ENCODE peak calls at places on chromosomes 11 and 22, in eight cellular contexts. One of them, this sample, is unnamed.

GRCh38 chr11:38476808-38477565 is 1879.0 kb upstream of the RAG2 start:
- DNase-seq in GM23248: no peak
- DNase-seq in epithelial cell of esophagus: peak
- DNase-seq in activated CD4-positive, CD25-positive, alpha-beta regulatory T cell: no peak
- DNase-seq in psoas muscle: no peak
- DNase-seq in mesenteric fat pad: no peak
- DNase-seq in ovary: no peak
- DNase-seq in A549: no peak
- DNase-seq in this sample: no peak

GRCh38 chr11:40732107-40732506 is 727.3 kb downstream of the LRRC4C start:
- DNase-seq in ovary: no peak
- DNase-seq in GM23248: no peak
- DNase-seq in A549: no peak
- DNase-seq in epithelial cell of esophagus: no peak
- DNase-seq in activated CD4-positive, CD25-positive, alpha-beta regulatory T cell: no peak
- DNase-seq in mesenteric fat pad: no peak
- DNase-seq in psoas muscle: no peak
- DNase-seq in this sample: no peak

GRCh38 chr11:122201126-122201525 is 85.1 kb upstream of the BLID start:
- DNase-seq in mesenteric fat pad: no peak
- DNase-seq in GM23248: no peak
- DNase-seq in A549: no peak
- DNase-seq in epithelial cell of esophagus: no peak
- DNase-seq in activated CD4-positive, CD25-positive, alpha-beta regulatory T cell: no peak
- DNase-seq in ovary: no peak
- DNase-seq in psoas muscle: no peak
- DNase-seq in this sample: no peak

GRCh38 chr11:71998649-71999310 is at the start of gene IL18BP:
- DNase-seq in activated CD4-positive, CD25-positive, alpha-beta regulatory T cell: peak
- DNase-seq in epithelial cell of esophagus: no peak
- DNase-seq in mesenteric fat pad: no peak
- DNase-seq in ovary: no peak
- DNase-seq in A549: no peak
- DNase-seq in psoas muscle: no peak
- DNase-seq in GM23248: no peak
- DNase-seq in this sample: no peak

GRCh38 chr11:66853242-66854229 is 3.3 kb upstream of the LRFN4 start:
- DNase-seq in epithelial cell of esophagus: no peak
- DNase-seq in GM23248: no peak
- DNase-seq in activated CD4-positive, CD25-positive, alpha-beta regulatory T cell: no peak
- DNase-seq in ovary: no peak
- DNase-seq in psoas muscle: peak
- DNase-seq in A549: no peak
- DNase-seq in mesenteric fat pad: no peak
- DNase-seq in this sample: no peak

GRCh38 chr11:5258543-5259262 is 4.1 kb upstream of the HBG2 start:
- DNase-seq in psoas muscle: no peak
- DNase-seq in ovary: no peak
- DNase-seq in A549: no peak
- DNase-seq in epithelial cell of esophagus: peak
- DNase-seq in GM23248: no peak
- DNase-seq in activated CD4-positive, CD25-positive, alpha-beta regulatory T cell: no peak
- DNase-seq in mesenteric fat pad: no peak
- DNase-seq in this sample: no peak

GRCh38 chr22:46239261-46240048 is 10.6 kb downstream of the CDPF1 start:
- DNase-seq in epithelial cell of esophagus: no peak
- DNase-seq in A549: no peak
- DNase-seq in psoas muscle: no peak
- DNase-seq in activated CD4-positive, CD25-positive, alpha-beta regulatory T cell: no peak
- DNase-seq in mesenteric fat pad: peak
- DNase-seq in GM23248: no peak
- DNase-seq in ovary: no peak
- DNase-seq in this sample: no peak

GRCh38 chr22:44362249-44363040 is 49.7 kb upstream of the SHISAL1 start:
- DNase-seq in mesenteric fat pad: no peak
- DNase-seq in activated CD4-positive, CD25-positive, alpha-beta regulatory T cell: no peak
- DNase-seq in A549: no peak
- DNase-seq in epithelial cell of esophagus: no peak
- DNase-seq in GM23248: no peak
- DNase-seq in ovary: peak
- DNase-seq in psoas muscle: peak
- DNase-seq in this sample: no peak

GRCh38 chr11:10669258-10670033 is 24.1 kb downstream of the IRAG1 start:
- DNase-seq in psoas muscle: no peak
- DNase-seq in ovary: no peak
- DNase-seq in GM23248: peak
- DNase-seq in epithelial cell of esophagus: no peak
- DNase-seq in activated CD4-positive, CD25-positive, alpha-beta regulatory T cell: no peak
- DNase-seq in mesenteric fat pad: no peak
- DNase-seq in A549: peak
- DNase-seq in this sample: peak

GRCh38 chr11:93189462-93189861 is 8.3 kb downstream of the SLC36A4 start:
- DNase-seq in ovary: no peak
- DNase-seq in epithelial cell of esophagus: no peak
- DNase-seq in activated CD4-positive, CD25-positive, alpha-beta regulatory T cell: no peak
- DNase-seq in mesenteric fat pad: no peak
- DNase-seq in GM23248: no peak
- DNase-seq in psoas muscle: no peak
- DNase-seq in A549: no peak
- DNase-seq in this sample: no peak

GRCh38 chr11:14380947-14381555 is 22.1 kb upstream of the RRAS2 start:
- DNase-seq in ovary: peak
- DNase-seq in GM23248: peak
- DNase-seq in epithelial cell of esophagus: peak
- DNase-seq in psoas muscle: peak
- DNase-seq in activated CD4-positive, CD25-positive, alpha-beta regulatory T cell: peak
- DNase-seq in A549: peak
- DNase-seq in mesenteric fat pad: peak
- DNase-seq in this sample: no peak

GRCh38 chr11:7031346-7031957 is 11.2 kb downstream of the NLRP14 start:
- DNase-seq in epithelial cell of esophagus: no peak
- DNase-seq in activated CD4-positive, CD25-positive, alpha-beta regulatory T cell: no peak
- DNase-seq in A549: no peak
- DNase-seq in GM23248: no peak
- DNase-seq in psoas muscle: no peak
- DNase-seq in ovary: no peak
- DNase-seq in mesenteric fat pad: no peak
- DNase-seq in this sample: no peak

GRCh38 chr11:77019976-77020591 is 14.1 kb upstream of the B3GNT6 start:
- DNase-seq in ovary: no peak
- DNase-seq in A549: peak
- DNase-seq in activated CD4-positive, CD25-positive, alpha-beta regulatory T cell: no peak
- DNase-seq in epithelial cell of esophagus: peak
- DNase-seq in psoas muscle: no peak
- DNase-seq in mesenteric fat pad: no peak
- DNase-seq in GM23248: peak
- DNase-seq in this sample: no peak

GRCh38 chr11:110196241-110196754 is 100.1 kb downstream of the RDX start:
- DNase-seq in psoas muscle: no peak
- DNase-seq in mesenteric fat pad: peak
- DNase-seq in ovary: no peak
- DNase-seq in A549: peak
- DNase-seq in GM23248: peak
- DNase-seq in epithelial cell of esophagus: peak
- DNase-seq in activated CD4-positive, CD25-positive, alpha-beta regulatory T cell: no peak
- DNase-seq in this sample: no peak

GRCh38 chr22:33474587-33474986 is 416.4 kb upstream of the SYN3 start:
- DNase-seq in epithelial cell of esophagus: no peak
- DNase-seq in ovary: no peak
- DNase-seq in psoas muscle: no peak
- DNase-seq in activated CD4-positive, CD25-positive, alpha-beta regulatory T cell: no peak
- DNase-seq in mesenteric fat pad: no peak
- DNase-seq in GM23248: no peak
- DNase-seq in A549: no peak
- DNase-seq in this sample: no peak

GRCh38 chr11:3989251-3989650 is 105.3 kb upstream of the RRM1 start:
- DNase-seq in A549: no peak
- DNase-seq in GM23248: peak
- DNase-seq in ovary: peak
- DNase-seq in epithelial cell of esophagus: no peak
- DNase-seq in activated CD4-positive, CD25-positive, alpha-beta regulatory T cell: no peak
- DNase-seq in mesenteric fat pad: no peak
- DNase-seq in psoas muscle: no peak
- DNase-seq in this sample: no peak

GRCh38 chr11:62444271-62444833 is 25.5 kb downstream of the SCGB1A1 start:
- DNase-seq in activated CD4-positive, CD25-positive, alpha-beta regulatory T cell: no peak
- DNase-seq in mesenteric fat pad: peak
- DNase-seq in GM23248: peak
- DNase-seq in psoas muscle: peak
- DNase-seq in A549: no peak
- DNase-seq in epithelial cell of esophagus: peak
- DNase-seq in ovary: peak
- DNase-seq in this sample: no peak

GRCh38 chr11:77471520-77472234 is 2.2 kb downstream of the PAK1 start:
- DNase-seq in ovary: no peak
- DNase-seq in mesenteric fat pad: no peak
- DNase-seq in psoas muscle: no peak
- DNase-seq in A549: peak
- DNase-seq in epithelial cell of esophagus: peak
- DNase-seq in activated CD4-positive, CD25-positive, alpha-beta regulatory T cell: no peak
- DNase-seq in GM23248: no peak
- DNase-seq in this sample: no peak

GRCh38 chr11:44484211-44484610 is 81.3 kb upstream of the CD82 start:
- DNase-seq in A549: peak
- DNase-seq in ovary: no peak
- DNase-seq in GM23248: peak
- DNase-seq in activated CD4-positive, CD25-positive, alpha-beta regulatory T cell: no peak
- DNase-seq in psoas muscle: no peak
- DNase-seq in mesenteric fat pad: no peak
- DNase-seq in epithelial cell of esophagus: peak
- DNase-seq in this sample: no peak

GRCh38 chr22:36790648-36791047 is 14.7 kb upstream of the IFT27 start:
- DNase-seq in psoas muscle: no peak
- DNase-seq in ovary: no peak
- DNase-seq in mesenteric fat pad: no peak
- DNase-seq in epithelial cell of esophagus: no peak
- DNase-seq in A549: peak
- DNase-seq in activated CD4-positive, CD25-positive, alpha-beta regulatory T cell: no peak
- DNase-seq in GM23248: no peak
- DNase-seq in this sample: no peak

GRCh38 chr11:7060828-7061227 is 28.0 kb upstream of the RBMXL2 start:
- DNase-seq in activated CD4-positive, CD25-positive, alpha-beta regulatory T cell: no peak
- DNase-seq in mesenteric fat pad: no peak
- DNase-seq in epithelial cell of esophagus: no peak
- DNase-seq in GM23248: peak
- DNase-seq in psoas muscle: no peak
- DNase-seq in ovary: no peak
- DNase-seq in A549: no peak
- DNase-seq in this sample: no peak

GRCh38 chr11:109619498-109619897 is 197.5 kb downstream of the C11orf87 start:
- DNase-seq in activated CD4-positive, CD25-positive, alpha-beta regulatory T cell: no peak
- DNase-seq in epithelial cell of esophagus: peak
- DNase-seq in mesenteric fat pad: no peak
- DNase-seq in ovary: no peak
- DNase-seq in psoas muscle: no peak
- DNase-seq in A549: no peak
- DNase-seq in GM23248: no peak
- DNase-seq in this sample: no peak

GRCh38 chr11:69209936-69210659 is 54.4 kb downstream of the SMIM38 start:
- DNase-seq in activated CD4-positive, CD25-positive, alpha-beta regulatory T cell: no peak
- DNase-seq in psoas muscle: no peak
- DNase-seq in epithelial cell of esophagus: peak
- DNase-seq in mesenteric fat pad: peak
- DNase-seq in GM23248: peak
- DNase-seq in ovary: no peak
- DNase-seq in A549: no peak
- DNase-seq in this sample: no peak

GRCh38 chr11:14342906-14343305 is 16.1 kb downstream of the RRAS2 start:
- DNase-seq in A549: no peak
- DNase-seq in ovary: no peak
- DNase-seq in activated CD4-positive, CD25-positive, alpha-beta regulatory T cell: no peak
- DNase-seq in GM23248: peak
- DNase-seq in epithelial cell of esophagus: peak
- DNase-seq in psoas muscle: no peak
- DNase-seq in mesenteric fat pad: no peak
- DNase-seq in this sample: no peak

GRCh38 chr22:44172370-44173108 is 8.2 kb upstream of the PARVG start:
- DNase-seq in A549: no peak
- DNase-seq in GM23248: peak
- DNase-seq in epithelial cell of esophagus: no peak
- DNase-seq in psoas muscle: peak
- DNase-seq in activated CD4-positive, CD25-positive, alpha-beta regulatory T cell: no peak
- DNase-seq in ovary: no peak
- DNase-seq in mesenteric fat pad: no peak
- DNase-seq in this sample: peak

GRCh38 chr22:49290286-49290685 is 537.4 kb downstream of the BRD1 start:
- DNase-seq in psoas muscle: no peak
- DNase-seq in activated CD4-positive, CD25-positive, alpha-beta regulatory T cell: no peak
- DNase-seq in GM23248: no peak
- DNase-seq in epithelial cell of esophagus: no peak
- DNase-seq in A549: no peak
- DNase-seq in mesenteric fat pad: no peak
- DNase-seq in ovary: no peak
- DNase-seq in this sample: no peak

GRCh38 chr11:110712643-110713468 is 619 bp upstream of the ARHGAP20 start:
- DNase-seq in ovary: peak
- DNase-seq in epithelial cell of esophagus: peak
- DNase-seq in activated CD4-positive, CD25-positive, alpha-beta regulatory T cell: no peak
- DNase-seq in mesenteric fat pad: peak
- DNase-seq in GM23248: peak
- DNase-seq in A549: no peak
- DNase-seq in psoas muscle: peak
- DNase-seq in this sample: no peak

GRCh38 chr11:95065336-95065735 is 1.4 kb upstream of the SRSF8 start:
- DNase-seq in ovary: no peak
- DNase-seq in psoas muscle: no peak
- DNase-seq in activated CD4-positive, CD25-positive, alpha-beta regulatory T cell: no peak
- DNase-seq in mesenteric fat pad: no peak
- DNase-seq in A549: no peak
- DNase-seq in GM23248: no peak
- DNase-seq in epithelial cell of esophagus: peak
- DNase-seq in this sample: no peak

GRCh38 chr11:61534901-61535839 is 26.6 kb downstream of the LRRC10B start:
- DNase-seq in A549: no peak
- DNase-seq in activated CD4-positive, CD25-positive, alpha-beta regulatory T cell: no peak
- DNase-seq in epithelial cell of esophagus: no peak
- DNase-seq in ovary: no peak
- DNase-seq in mesenteric fat pad: no peak
- DNase-seq in GM23248: no peak
- DNase-seq in psoas muscle: no peak
- DNase-seq in this sample: no peak

GRCh38 chr22:24810043-24810749 is 4.2 kb downstream of the SGSM1 start:
- DNase-seq in GM23248: peak
- DNase-seq in ovary: no peak
- DNase-seq in mesenteric fat pad: no peak
- DNase-seq in psoas muscle: no peak
- DNase-seq in A549: no peak
- DNase-seq in activated CD4-positive, CD25-positive, alpha-beta regulatory T cell: no peak
- DNase-seq in epithelial cell of esophagus: no peak
- DNase-seq in this sample: no peak

GRCh38 chr11:62540804-62541671 is 5.6 kb downstream of the AHNAK start:
- DNase-seq in ovary: peak
- DNase-seq in epithelial cell of esophagus: no peak
- DNase-seq in activated CD4-positive, CD25-positive, alpha-beta regulatory T cell: no peak
- DNase-seq in A549: no peak
- DNase-seq in mesenteric fat pad: peak
- DNase-seq in GM23248: peak
- DNase-seq in psoas muscle: peak
- DNase-seq in this sample: no peak

GRCh38 chr11:68121067-68121899 is at the start of gene CHKA:
- DNase-seq in GM23248: peak
- DNase-seq in A549: peak
- DNase-seq in psoas muscle: peak
- DNase-seq in mesenteric fat pad: peak
- DNase-seq in epithelial cell of esophagus: peak
- DNase-seq in activated CD4-positive, CD25-positive, alpha-beta regulatory T cell: peak
- DNase-seq in ovary: peak
- DNase-seq in this sample: no peak

GRCh38 chr11:122686106-122686505 is 30.6 kb downstream of the UBASH3B start:
- DNase-seq in activated CD4-positive, CD25-positive, alpha-beta regulatory T cell: no peak
- DNase-seq in psoas muscle: no peak
- DNase-seq in mesenteric fat pad: no peak
- DNase-seq in epithelial cell of esophagus: peak
- DNase-seq in ovary: no peak
- DNase-seq in A549: no peak
- DNase-seq in GM23248: no peak
- DNase-seq in this sample: no peak

GRCh38 chr11:44632466-44633123 is 67.1 kb downstream of the CD82 start:
- DNase-seq in GM23248: peak
- DNase-seq in activated CD4-positive, CD25-positive, alpha-beta regulatory T cell: no peak
- DNase-seq in ovary: no peak
- DNase-seq in A549: peak
- DNase-seq in epithelial cell of esophagus: peak
- DNase-seq in psoas muscle: no peak
- DNase-seq in mesenteric fat pad: peak
- DNase-seq in this sample: no peak

This sample was measured in NCI-H187 treated with DMSO at 0.1 percent for 48 hours.